ENCODE peak calls at places on chromosomes 2 and 18, in five cellular contexts. B, T, E, P and X are unnamed samples.

GRCh38 chr2:63023444-63023843 is 27.2 kb upstream of the OTX1 start:
- DNase-seq in B (peak; percentile 35), T (peak; percentile 9), E (peak; percentile 73), P (peak; percentile 67), X (peak; percentile 40)

GRCh38 chr18:62596145-62597005 is 73.5 kb downstream of the ZCCHC2 start:
- DNase-seq in B (peak; percentile 38), T (no peak), E (no peak), P (no peak), X (no peak)

GRCh38 chr2:196335238-196335637 is 163.9 kb upstream of the STK17B start:
- DNase-seq in B (no peak), T (peak; percentile 27), E (peak; percentile 47), P (peak; percentile 31), X (no peak)

GRCh38 chr2:208025814-208026184 is 472 bp upstream of the PLEKHM3 start:
- DNase-seq in B (peak; percentile 30), T (no peak), E (no peak), P (peak; percentile 5), X (no peak)

GRCh38 chr2:219658447-219658846 is 31.0 kb downstream of the SLC4A3 start:
- DNase-seq in B (no peak), T (no peak), E (no peak), P (no peak), X (no peak)

GRCh38 chr2:207561386-207562080 is 31.8 kb downstream of the CREB1 start:
- DNase-seq in B (no peak), T (no peak), E (no peak), P (peak; percentile 70), X (no peak)

GRCh38 chr2:141534671-141535359 is 596.0 kb downstream of the LRP1B start:
- DNase-seq in B (no peak), T (no peak), E (no peak), P (peak; percentile 1), X (no peak)

GRCh38 chr2:160917850-160918249 is 242.4 kb upstream of the TANK start:
- DNase-seq in B (no peak), T (no peak), E (no peak), P (no peak), X (no peak)

GRCh38 chr18:46278481-46279465 is 174.6 kb downstream of the HAUS1 start:
- DNase-seq in B (no peak), T (no peak), E (no peak), P (peak; percentile 16), X (no peak)

GRCh38 chr2:232893834-232894233 is 23.8 kb downstream of the SNORC start:
- DNase-seq in B (no peak), T (no peak), E (no peak), P (no peak), X (no peak)

GRCh38 chr18:12027046-12027445 is 45.7 kb downstream of the IMPA2 start:
- DNase-seq in B (no peak), T (no peak), E (no peak), P (no peak), X (no peak)
- TF ChIP-seq MAX in B (no peak), T (no peak), E (no peak), P (no peak), X (no peak)

GRCh38 chr18:68417166-68417776 is 297.6 kb downstream of the TMX3 start:
- DNase-seq in B (no peak), T (no peak), E (no peak), P (peak; percentile 35), X (no peak)
- TF ChIP-seq MAX in B (no peak), T (no peak), E (no peak), P (no peak), X (no peak)

DNA sequence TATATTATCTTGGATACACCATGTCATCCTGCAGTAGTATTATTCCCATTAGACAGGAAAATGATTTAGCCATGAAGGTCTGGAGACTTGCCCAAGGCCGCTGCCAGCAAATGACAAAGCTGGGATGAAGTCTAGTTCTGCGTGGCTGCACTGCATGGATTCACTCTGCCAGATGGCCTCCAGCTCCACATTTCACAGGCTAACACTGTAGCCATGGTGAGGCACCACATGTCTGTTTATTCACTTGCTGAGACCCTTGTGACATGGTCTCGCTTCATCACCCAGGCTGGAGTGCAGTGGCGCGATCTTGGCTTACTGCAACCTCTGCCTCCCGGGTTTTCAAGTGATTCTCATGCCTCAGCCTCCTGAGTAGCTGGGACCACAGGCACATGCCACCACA is 31.5 kb upstream of the SCG2 start:
- DNase-seq in B (no peak), T (no peak), E (no peak), P (no peak), X (no peak)
- TF ChIP-seq MAX in B (no peak), T (no peak), E (no peak), P (no peak), X (no peak)

DNA sequence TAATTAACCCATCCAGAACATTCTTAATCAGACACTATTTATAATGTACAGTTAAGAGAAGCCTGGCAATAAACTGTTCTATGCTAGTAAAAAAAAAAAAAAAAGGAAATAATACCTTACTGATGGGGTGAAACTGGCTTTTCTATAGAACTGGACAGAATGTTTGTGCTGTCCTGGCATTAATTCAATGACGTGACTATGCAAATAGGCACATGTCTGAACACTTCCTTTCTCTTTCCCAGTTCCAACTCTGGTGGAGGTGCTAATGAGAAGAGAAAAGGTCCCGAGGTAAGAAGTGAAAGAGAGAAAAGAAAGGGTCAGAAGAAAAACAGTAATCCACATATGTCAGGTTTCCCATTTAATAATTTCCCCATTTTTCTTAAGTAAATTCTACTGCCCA is 508.4 kb downstream of the ZEB2 start:
- DNase-seq in B (no peak), T (no peak), E (no peak), P (no peak), X (no peak)
- TF ChIP-seq MAX in B (no peak), T (no peak), E (no peak), P (no peak), X (no peak)

DNA sequence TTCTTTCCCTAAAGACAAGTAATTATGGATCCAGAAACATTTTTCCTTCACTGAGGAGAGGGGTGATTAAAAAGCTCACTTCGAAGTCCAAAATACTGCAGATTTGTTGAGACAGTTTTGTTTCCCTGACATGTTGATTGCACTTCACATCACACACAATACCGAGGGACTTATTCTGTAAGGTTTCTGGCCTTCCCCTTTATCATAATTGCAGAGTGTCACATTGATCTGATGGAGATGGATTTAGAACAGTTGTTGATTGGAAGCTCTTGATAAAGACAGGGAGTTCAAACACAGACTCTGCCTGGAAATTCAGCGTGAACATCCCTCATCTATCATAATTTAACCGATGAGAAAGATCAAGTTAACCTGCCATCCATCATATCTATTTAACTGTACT is 163.6 kb downstream of the PTPRM start:
- DNase-seq in B (no peak), T (no peak), E (no peak), P (no peak), X (no peak)
- TF ChIP-seq MAX in B (no peak), T (no peak), E (no peak), P (no peak), X (no peak)

DNA sequence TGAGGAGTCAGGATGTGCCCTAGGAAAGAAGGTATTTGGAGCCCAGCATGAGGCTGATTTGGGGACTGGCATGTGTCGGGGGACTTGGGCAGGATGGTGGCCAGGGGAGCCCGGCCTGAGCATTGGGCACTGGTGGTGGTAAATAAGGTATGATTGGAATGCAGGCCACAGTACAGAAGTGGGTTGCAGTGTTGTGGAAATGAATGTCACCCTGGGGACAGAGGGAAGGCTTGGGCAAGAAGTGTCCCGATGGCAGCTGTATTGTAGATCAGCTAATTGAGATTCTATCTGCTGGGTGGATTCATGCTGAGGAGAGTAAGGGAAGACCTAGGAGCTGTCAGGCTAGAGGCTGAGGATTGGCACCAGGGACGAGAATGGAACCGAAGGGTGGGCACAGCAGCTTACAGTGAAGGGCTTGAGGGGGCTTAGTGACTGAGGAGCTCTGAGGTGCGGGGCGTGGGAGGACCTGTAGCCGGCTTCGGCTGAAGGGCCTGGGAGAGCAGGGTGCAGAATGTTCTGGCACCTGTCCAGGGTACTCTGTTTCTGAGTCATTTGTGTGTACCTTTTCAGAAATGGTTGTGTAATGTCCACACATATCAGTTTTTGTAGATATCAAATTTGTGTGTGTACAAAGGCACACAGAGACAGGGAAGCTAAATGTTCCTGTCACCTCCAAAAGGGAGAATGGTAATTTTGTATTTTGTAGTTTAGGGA is 170.2 kb downstream of the PRKCE start:
- DNase-seq in B (no peak), T (no peak), E (peak; percentile 62), P (no peak), X (no peak)
- TF ChIP-seq MAX in B (no peak), T (no peak), E (no peak), P (no peak), X (no peak)

GRCh38 chr2:74426181-74426758 is 4.7 kb downstream of the WDR54 start:
- DNase-seq in B (no peak), T (no peak), E (no peak), P (no peak), X (peak; percentile 39)
- TF ChIP-seq MAX in B (no peak), T (no peak), E (no peak), P (no peak), X (no peak)